ENCODE peak calls at places on chromosomes 16 and 17, in eight cellular contexts. One of them, this sample, is unnamed.

GRCh38 chr17:17567114-17567513 is 24.4 kb downstream of the PEMT start:
- DNase-seq in GM12891: no peak
- DNase-seq in SK-N-SH: no peak
- DNase-seq in Panc1: no peak
- DNase-seq in breast epithelium: no peak
- DNase-seq in K562: no peak
- DNase-seq in sigmoid colon: no peak
- DNase-seq in stomach: peak; percentile 64
- DNase-seq in this sample: no peak

GRCh38 chr16:85557083-85557975 is 55.8 kb upstream of the GSE1 start:
- DNase-seq in SK-N-SH: peak; percentile 61
- DNase-seq in GM12891: no peak
- DNase-seq in sigmoid colon: no peak
- DNase-seq in Panc1: no peak
- DNase-seq in stomach: no peak
- DNase-seq in breast epithelium: no peak
- DNase-seq in K562: peak; percentile 65
- DNase-seq in this sample: no peak

GRCh38 chr17:64572682-64573154 is 65.9 kb downstream of the CEP95 start:
- DNase-seq in Panc1: no peak
- DNase-seq in GM12891: no peak
- DNase-seq in stomach: no peak
- DNase-seq in SK-N-SH: no peak
- DNase-seq in breast epithelium: no peak
- DNase-seq in K562: peak; percentile 12
- DNase-seq in sigmoid colon: no peak
- DNase-seq in this sample: no peak

GRCh38 chr16:24364596-24364995 is 108.5 kb downstream of the CACNG3 start:
- DNase-seq in sigmoid colon: no peak
- DNase-seq in stomach: no peak
- DNase-seq in K562: no peak
- DNase-seq in Panc1: no peak
- DNase-seq in breast epithelium: no peak
- DNase-seq in GM12891: no peak
- DNase-seq in SK-N-SH: no peak
- DNase-seq in this sample: no peak

GRCh38 chr17:46853896-46854444 is 2.6 kb downstream of the WNT9B start:
- DNase-seq in stomach: no peak
- DNase-seq in breast epithelium: no peak
- DNase-seq in Panc1: no peak
- DNase-seq in GM12891: no peak
- DNase-seq in SK-N-SH: no peak
- DNase-seq in K562: no peak
- DNase-seq in sigmoid colon: no peak
- DNase-seq in this sample: no peak

GRCh38 chr16:24499193-24499814 is 40.1 kb upstream of the RBBP6 start:
- DNase-seq in GM12891: no peak
- DNase-seq in Panc1: no peak
- DNase-seq in SK-N-SH: peak; percentile 47
- DNase-seq in stomach: no peak
- DNase-seq in K562: peak; percentile 47
- DNase-seq in sigmoid colon: no peak
- DNase-seq in breast epithelium: no peak
- DNase-seq in this sample: no peak

GRCh38 chr16:49021136-49021535 is 260.5 kb downstream of the CBLN1 start:
- DNase-seq in sigmoid colon: peak; percentile 75
- DNase-seq in SK-N-SH: peak; percentile 40
- DNase-seq in Panc1: no peak
- DNase-seq in stomach: no peak
- DNase-seq in breast epithelium: no peak
- DNase-seq in GM12891: no peak
- DNase-seq in K562: no peak
- DNase-seq in this sample: no peak

GRCh38 chr17:3622977-3623594 is 13.0 kb downstream of the SHPK start:
- DNase-seq in Panc1: no peak
- DNase-seq in stomach: no peak
- DNase-seq in SK-N-SH: no peak
- DNase-seq in GM12891: no peak
- DNase-seq in K562: no peak
- DNase-seq in breast epithelium: no peak
- DNase-seq in sigmoid colon: no peak
- DNase-seq in this sample: no peak

GRCh38 chr17:81161536-81161935 is 3.8 kb upstream of the PVALEF start:
- DNase-seq in stomach: no peak
- DNase-seq in GM12891: no peak
- DNase-seq in sigmoid colon: no peak
- DNase-seq in SK-N-SH: no peak
- DNase-seq in Panc1: no peak
- DNase-seq in K562: no peak
- DNase-seq in breast epithelium: no peak
- DNase-seq in this sample: no peak

GRCh38 chr16:11517926-11518325 is 68.8 kb downstream of the LITAF start:
- DNase-seq in SK-N-SH: no peak
- DNase-seq in stomach: no peak
- DNase-seq in sigmoid colon: no peak
- DNase-seq in Panc1: no peak
- DNase-seq in GM12891: no peak
- DNase-seq in K562: no peak
- DNase-seq in breast epithelium: no peak
- DNase-seq in this sample: no peak

GRCh38 chr16:76535-77272 is 1.3 kb upstream of the MPG start:
- DNase-seq in Panc1: no peak
- DNase-seq in GM12891: no peak
- DNase-seq in sigmoid colon: peak; percentile 93
- DNase-seq in breast epithelium: no peak
- DNase-seq in stomach: peak; percentile 66
- DNase-seq in SK-N-SH: no peak
- DNase-seq in K562: peak; percentile 86
- DNase-seq in this sample: no peak

GRCh38 chr16:85029413-85029794 is 1.8 kb downstream of the KIAA0513 start:
- DNase-seq in SK-N-SH: peak; percentile 45
- DNase-seq in stomach: no peak
- DNase-seq in breast epithelium: no peak
- DNase-seq in sigmoid colon: peak; percentile 83
- DNase-seq in Panc1: no peak
- DNase-seq in GM12891: peak; percentile 47
- DNase-seq in K562: peak; percentile 76
- DNase-seq in this sample: peak; percentile 76

GRCh38 chr17:56886288-56886721 is 27.5 kb downstream of the TRIM25 start:
- DNase-seq in Panc1: no peak
- DNase-seq in SK-N-SH: no peak
- DNase-seq in K562: no peak
- DNase-seq in GM12891: no peak
- DNase-seq in breast epithelium: no peak
- DNase-seq in sigmoid colon: no peak
- DNase-seq in stomach: peak; percentile 47
- DNase-seq in this sample: no peak

GRCh38 chr17:56887552-56888467 is 26.0 kb downstream of the TRIM25 start:
- DNase-seq in stomach: peak; percentile 66
- DNase-seq in SK-N-SH: no peak
- DNase-seq in breast epithelium: no peak
- DNase-seq in Panc1: peak; percentile 33
- DNase-seq in K562: no peak
- DNase-seq in sigmoid colon: no peak
- DNase-seq in GM12891: no peak
- DNase-seq in this sample: no peak

GRCh38 chr17:56881685-56882295 is 32.1 kb downstream of the TRIM25 start:
- DNase-seq in SK-N-SH: no peak
- DNase-seq in stomach: no peak
- DNase-seq in K562: no peak
- DNase-seq in GM12891: no peak
- DNase-seq in sigmoid colon: no peak
- DNase-seq in breast epithelium: no peak
- DNase-seq in Panc1: no peak
- DNase-seq in this sample: no peak

GRCh38 chr17:56887105-56887504 is 26.7 kb downstream of the TRIM25 start:
- DNase-seq in SK-N-SH: no peak
- DNase-seq in sigmoid colon: no peak
- DNase-seq in GM12891: no peak
- DNase-seq in breast epithelium: no peak
- DNase-seq in Panc1: no peak
- DNase-seq in stomach: no peak
- DNase-seq in K562: no peak
- DNase-seq in this sample: no peak

GRCh38 chr17:56884483-56885144 is 29.2 kb downstream of the TRIM25 start:
- DNase-seq in sigmoid colon: no peak
- DNase-seq in Panc1: no peak
- DNase-seq in breast epithelium: no peak
- DNase-seq in K562: no peak
- DNase-seq in SK-N-SH: no peak
- DNase-seq in GM12891: no peak
- DNase-seq in stomach: no peak
- DNase-seq in this sample: no peak
- TF ChIP-seq POLR2AphosphoS5 in sigmoid colon: no peak
- TF ChIP-seq POLR2AphosphoS5 in Panc1: no peak
- TF ChIP-seq POLR2AphosphoS5 in breast epithelium: no peak
- TF ChIP-seq POLR2AphosphoS5 in K562: no peak
- TF ChIP-seq POLR2AphosphoS5 in SK-N-SH: no peak
- TF ChIP-seq POLR2AphosphoS5 in GM12891: peak; percentile 17
- TF ChIP-seq POLR2AphosphoS5 in stomach: no peak
- TF ChIP-seq POLR2AphosphoS5 in this sample: no peak

GRCh38 chr17:66690166-66690565 is 144.8 kb upstream of the CACNG5 start:
- DNase-seq in sigmoid colon: no peak
- DNase-seq in GM12891: no peak
- DNase-seq in Panc1: no peak
- DNase-seq in stomach: no peak
- DNase-seq in K562: no peak
- DNase-seq in SK-N-SH: no peak
- DNase-seq in breast epithelium: no peak
- DNase-seq in this sample: no peak

GRCh38 chr17:66684716-66685115 is 150.2 kb upstream of the CACNG5 start:
- DNase-seq in SK-N-SH: no peak
- DNase-seq in stomach: no peak
- DNase-seq in breast epithelium: no peak
- DNase-seq in Panc1: no peak
- DNase-seq in GM12891: no peak
- DNase-seq in sigmoid colon: no peak
- DNase-seq in K562: no peak
- DNase-seq in this sample: no peak

GRCh38 chr17:66689192-66689591 is 145.7 kb upstream of the CACNG5 start:
- DNase-seq in Panc1: no peak
- DNase-seq in GM12891: no peak
- DNase-seq in breast epithelium: no peak
- DNase-seq in stomach: no peak
- DNase-seq in sigmoid colon: no peak
- DNase-seq in K562: no peak
- DNase-seq in SK-N-SH: no peak
- DNase-seq in this sample: no peak

GRCh38 chr17:66686601-66687000 is 148.3 kb upstream of the CACNG5 start:
- DNase-seq in GM12891: no peak
- DNase-seq in stomach: no peak
- DNase-seq in breast epithelium: no peak
- DNase-seq in sigmoid colon: no peak
- DNase-seq in SK-N-SH: no peak
- DNase-seq in Panc1: no peak
- DNase-seq in K562: no peak
- DNase-seq in this sample: no peak

DNA sequence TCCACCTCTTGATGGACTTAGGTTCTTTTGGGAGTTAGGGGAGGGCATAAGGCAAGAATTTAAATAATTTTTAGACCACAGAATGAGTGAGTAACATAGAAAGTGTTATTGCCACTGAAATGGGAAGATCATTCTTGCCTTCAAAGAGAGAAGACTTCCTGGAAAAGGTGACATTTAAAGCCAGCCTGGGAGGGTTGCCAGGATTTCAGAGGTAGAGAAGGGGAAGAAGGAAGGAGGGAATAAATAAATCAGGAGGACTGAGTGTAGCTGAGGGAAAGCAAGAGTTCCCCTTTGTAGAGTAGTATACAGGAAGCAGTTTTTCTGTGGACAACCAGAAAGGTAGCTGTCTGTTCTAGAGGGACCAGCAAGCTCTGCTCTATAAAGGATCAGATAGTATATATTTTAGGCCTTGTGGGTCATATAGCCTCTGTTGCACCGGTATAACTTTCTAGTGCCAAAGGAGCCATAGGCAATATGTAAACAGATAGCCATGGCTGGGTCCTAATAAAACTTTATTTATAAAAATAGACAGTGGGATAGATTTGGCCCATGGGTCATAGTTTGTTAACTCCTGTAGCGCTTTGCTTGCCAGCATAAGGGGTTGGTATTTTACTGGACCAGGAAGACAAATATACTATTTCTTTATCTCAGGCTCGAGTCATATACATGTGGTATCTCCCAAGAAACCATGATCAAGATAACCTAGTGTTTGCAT is 147.2 kb upstream of the CACNG5 start:
- DNase-seq in SK-N-SH: no peak
- DNase-seq in Panc1: no peak
- DNase-seq in breast epithelium: no peak
- DNase-seq in GM12891: no peak
- DNase-seq in sigmoid colon: no peak
- DNase-seq in stomach: peak; percentile 76
- DNase-seq in K562: no peak
- DNase-seq in this sample: no peak
- TF ChIP-seq POLR2AphosphoS5 in SK-N-SH: no peak
- TF ChIP-seq POLR2AphosphoS5 in Panc1: no peak
- TF ChIP-seq POLR2AphosphoS5 in breast epithelium: no peak
- TF ChIP-seq POLR2AphosphoS5 in GM12891: no peak
- TF ChIP-seq POLR2AphosphoS5 in sigmoid colon: no peak
- TF ChIP-seq POLR2AphosphoS5 in stomach: no peak
- TF ChIP-seq POLR2AphosphoS5 in K562: no peak
- TF ChIP-seq POLR2AphosphoS5 in this sample: no peak

GRCh38 chr17:59892251-59892848 is 393 bp downstream of the TUBD1 start:
- DNase-seq in stomach: no peak
- DNase-seq in breast epithelium: peak; percentile 56
- DNase-seq in Panc1: no peak
- DNase-seq in K562: peak; percentile 69
- DNase-seq in sigmoid colon: no peak
- DNase-seq in GM12891: no peak
- DNase-seq in SK-N-SH: no peak
- DNase-seq in this sample: no peak
- TF ChIP-seq POLR2AphosphoS5 in stomach: no peak
- TF ChIP-seq POLR2AphosphoS5 in breast epithelium: no peak
- TF ChIP-seq POLR2AphosphoS5 in Panc1: peak; percentile 41
- TF ChIP-seq POLR2AphosphoS5 in K562: no peak
- TF ChIP-seq POLR2AphosphoS5 in sigmoid colon: no peak
- TF ChIP-seq POLR2AphosphoS5 in GM12891: no peak
- TF ChIP-seq POLR2AphosphoS5 in SK-N-SH: no peak
- TF ChIP-seq POLR2AphosphoS5 in this sample: no peak

DNA sequence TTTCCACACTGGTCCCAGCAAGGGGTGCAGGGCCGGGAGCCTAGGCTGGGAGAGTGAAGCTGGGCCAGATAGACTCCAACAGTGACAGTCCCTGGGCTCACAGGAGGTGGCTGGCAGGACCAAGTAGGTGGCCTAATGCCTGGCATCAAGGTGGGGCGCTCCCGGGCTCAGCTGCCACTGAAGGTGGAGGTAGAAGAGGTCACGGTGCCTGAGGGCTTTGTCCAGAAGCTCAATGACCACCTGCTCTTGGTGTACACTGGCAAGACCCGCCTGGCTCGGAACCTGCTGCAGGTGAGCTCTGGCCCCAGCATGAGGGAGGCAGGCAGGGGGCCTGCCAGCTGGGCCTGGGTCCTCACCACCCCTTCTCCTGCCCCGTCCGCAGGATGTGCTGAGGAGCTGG is 23.8 kb downstream of the FCSK start:
- DNase-seq in Panc1: no peak
- DNase-seq in stomach: no peak
- DNase-seq in K562: no peak
- DNase-seq in sigmoid colon: no peak
- DNase-seq in GM12891: no peak
- DNase-seq in breast epithelium: no peak
- DNase-seq in SK-N-SH: no peak
- DNase-seq in this sample: no peak
- TF ChIP-seq POLR2AphosphoS5 in Panc1: no peak
- TF ChIP-seq POLR2AphosphoS5 in stomach: no peak
- TF ChIP-seq POLR2AphosphoS5 in K562: no peak
- TF ChIP-seq POLR2AphosphoS5 in sigmoid colon: no peak
- TF ChIP-seq POLR2AphosphoS5 in GM12891: no peak
- TF ChIP-seq POLR2AphosphoS5 in breast epithelium: no peak
- TF ChIP-seq POLR2AphosphoS5 in SK-N-SH: no peak
- TF ChIP-seq POLR2AphosphoS5 in this sample: no peak

This sample was measured in prostate gland.